ENCODE peak calls at places on chromosomes 2 and 18, in eight cellular contexts. B is neural progenitor cell, I is PC-3, M is GM23338, Z is mammary epithelial cell, Q is astrocyte, T is fibroblast of lung, H is OCI-LY7. V is an unnamed sample.
A peak's percentile ranks its signal among the peaks of the same experiment; 100 is the strongest.

GRCh38 chr2:25000503-25001328 is 29.0 kb upstream of the DNAJC27 start:
- DNase-seq in B (no peak), I (no peak), M (no peak), Z (peak; percentile 5), Q (peak; percentile 42), T (no peak), H (no peak), V (no peak)

GRCh38 chr2:113709022-113709421 is 47.4 kb downstream of the SLC35F5 start:
- DNase-seq in B (no peak), I (peak; percentile 60), M (no peak), Z (no peak), Q (no peak), T (no peak), H (no peak), V (no peak)

GRCh38 chr2:19868705-19869550 is 32.9 kb downstream of the TTC32 start:
- DNase-seq in B (peak; percentile 62), I (no peak), M (peak; percentile 65), Z (no peak), Q (no peak), T (peak; percentile 29), H (peak; percentile 8), V (peak; percentile 53)

GRCh38 chr2:163665817-163666216 is 70.0 kb downstream of the FIGN start:
- DNase-seq in B (no peak), I (peak; percentile 72), M (no peak), Z (no peak), Q (no peak), T (peak; percentile 35), H (no peak), V (no peak)

GRCh38 chr2:199982444-199982843 is 27.1 kb downstream of the MAIP1 start:
- DNase-seq in B (no peak), I (no peak), M (no peak), Z (peak; percentile 20), Q (no peak), T (no peak), H (no peak), V (no peak)

GRCh38 chr2:174035981-174036742 is 71.0 kb upstream of the SP3 start:
- DNase-seq in B (no peak), I (peak; percentile 61), M (peak; percentile 64), Z (peak; percentile 69), Q (peak; percentile 37), T (peak; percentile 67), H (no peak), V (no peak)

GRCh38 chr2:203629699-203630098 is 76.7 kb upstream of the CD28 start:
- DNase-seq in B (no peak), I (no peak), M (no peak), Z (no peak), Q (no peak), T (no peak), H (no peak), V (peak; percentile 9)

GRCh38 chr2:29443086-29443485 is 327.9 kb downstream of the CLIP4 start:
- DNase-seq in B (no peak), I (no peak), M (no peak), Z (no peak), Q (no peak), T (no peak), H (no peak), V (no peak)

GRCh38 chr2:10009271-10009810 is 34.0 kb upstream of the KLF11 start:
- DNase-seq in B (no peak), I (no peak), M (no peak), Z (no peak), Q (no peak), T (no peak), H (no peak), V (no peak)

GRCh38 chr2:65382776-65383357 is 49.5 kb downstream of the SPRED2 start:
- DNase-seq in B (no peak), I (peak; percentile 99), M (peak; percentile 38), Z (peak; percentile 99), Q (peak; percentile 99), T (peak; percentile 80), H (peak; percentile 85), V (no peak)

GRCh38 chr2:65382323-65382722 is 50.1 kb downstream of the SPRED2 start:
- DNase-seq in B (no peak), I (no peak), M (no peak), Z (no peak), Q (peak; percentile 44), T (no peak), H (no peak), V (no peak)

GRCh38 chr2:65381607-65382032 is 50.8 kb downstream of the SPRED2 start:
- DNase-seq in B (no peak), I (no peak), M (no peak), Z (no peak), Q (no peak), T (no peak), H (no peak), V (no peak)

GRCh38 chr2:65386340-65386739 is 46.1 kb downstream of the SPRED2 start:
- DNase-seq in B (no peak), I (no peak), M (no peak), Z (no peak), Q (no peak), T (peak; percentile 46), H (no peak), V (no peak)

DNA sequence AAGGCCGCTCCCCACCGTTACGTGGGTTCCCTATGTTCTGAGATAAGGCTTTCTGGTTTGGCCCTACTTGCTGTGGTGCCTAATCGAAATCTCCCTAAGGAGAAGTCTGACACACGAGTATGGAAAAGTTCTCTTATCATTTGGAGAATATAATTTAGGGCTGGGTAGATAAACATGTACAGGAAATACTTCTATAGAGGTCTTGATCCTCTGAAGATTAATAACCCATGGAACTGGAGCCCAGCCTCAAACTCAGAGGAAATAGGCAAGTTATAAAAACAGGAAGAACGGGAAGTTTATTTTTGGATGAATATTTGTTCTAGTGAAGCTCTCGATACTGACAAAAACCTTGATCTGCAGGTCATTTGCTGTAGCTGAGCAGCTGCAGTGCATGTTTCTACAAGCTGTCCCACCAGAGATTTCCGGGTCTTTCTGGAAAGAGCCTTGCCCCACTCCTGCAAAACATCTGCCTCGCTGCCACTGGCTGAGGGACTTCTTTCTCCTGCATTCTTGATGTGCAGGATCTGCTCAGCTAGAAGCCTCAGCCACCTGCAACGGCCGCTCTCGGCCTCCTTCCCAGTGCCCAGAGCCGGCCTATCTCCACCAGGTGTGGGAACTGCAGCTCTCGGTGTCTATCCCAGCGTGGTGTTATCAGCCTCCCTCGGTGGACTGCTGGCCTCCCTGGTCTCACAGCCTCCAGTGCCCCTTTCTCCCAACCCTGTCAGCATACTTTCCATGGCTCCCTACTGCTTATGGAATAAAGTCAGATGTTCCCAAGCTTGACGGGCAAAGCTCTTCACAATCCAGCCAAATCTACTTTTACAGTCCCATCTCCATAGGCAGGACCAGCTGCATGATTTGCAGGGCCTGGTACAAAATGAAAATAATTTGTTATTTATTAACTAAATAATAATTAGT is 48.6 kb downstream of the SPRED2 start:
- DNase-seq in B (no peak), I (peak; percentile 61), M (no peak), Z (no peak), Q (peak; percentile 52), T (peak; percentile 41), H (peak; percentile 57), V (no peak)
- H4K20me1 ChIP-seq in B (peaks cover 58% of the 10 kb centered on the region), I (peaks cover 7% of the 10 kb centered on the region), M (peaks cover 30% of the 10 kb centered on the region), Z (no peaks in the 10 kb centered on the region), Q (peaks cover 81% of the 10 kb centered on the region), T (no peaks in the 10 kb centered on the region), H (no peaks in the 10 kb centered on the region), V (peaks cover 91% of the 10 kb centered on the region)

GRCh38 chr18:79819951-79820351 is 22.2 kb downstream of the KCNG2 start:
- DNase-seq in B (no peak), I (no peak), M (no peak), Z (peak; percentile 0), Q (no peak), T (no peak), H (peak; percentile 82), V (peak; percentile 96)
- H2AFZ ChIP-seq in B (no peak overlapping the region), I (no peak overlapping the region), M (no peak overlapping the region), Z (no peak overlapping the region), Q (no peak overlapping the region), T (no peak overlapping the region), H (no peak overlapping the region), V (peak overlapping the region; percentile 83)

GRCh38 chr18:79639072-79639829 is 40.4 kb upstream of the CTDP1 start:
- DNase-seq in B (no peak), I (no peak), M (no peak), Z (no peak), Q (no peak), T (no peak), H (no peak), V (peak; percentile 69)

GRCh38 chr18:79640064-79640672 is 39.4 kb upstream of the CTDP1 start:
- DNase-seq in B (no peak), I (no peak), M (no peak), Z (no peak), Q (no peak), T (no peak), H (no peak), V (no peak)

GRCh38 chr18:79642626-79643025 is 37.0 kb upstream of the CTDP1 start:
- DNase-seq in B (no peak), I (no peak), M (no peak), Z (peak; percentile 17), Q (peak; percentile 15), T (peak; percentile 13), H (no peak), V (no peak)

GRCh38 chr18:79641722-79642497 is 37.7 kb upstream of the CTDP1 start:
- DNase-seq in B (no peak), I (no peak), M (no peak), Z (no peak), Q (no peak), T (no peak), H (no peak), V (no peak)

DNA sequence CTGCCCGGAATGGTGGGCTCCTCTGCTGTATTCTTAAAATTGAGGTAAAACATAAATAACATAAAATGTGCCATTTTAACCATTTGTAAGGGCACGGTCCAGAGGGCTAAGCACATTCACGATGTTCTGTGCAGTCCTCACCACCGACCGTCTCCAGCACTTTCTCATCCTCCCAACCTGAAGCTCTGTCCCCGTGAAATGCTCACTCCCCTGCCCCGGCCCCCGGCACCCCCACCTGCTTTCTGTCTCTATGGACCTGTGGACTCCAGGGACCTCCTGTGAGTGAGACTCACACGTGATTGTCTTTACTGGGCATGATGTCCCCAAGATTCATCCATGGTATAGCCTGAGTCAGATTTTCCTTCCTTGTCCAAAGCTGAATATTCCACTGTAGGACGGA is 38.7 kb upstream of the CTDP1 start:
- DNase-seq in B (no peak), I (no peak), M (no peak), Z (no peak), Q (no peak), T (no peak), H (no peak), V (no peak)
- H3K27ac ChIP-seq in B (no peak overlapping the region), I (no peak overlapping the region), M (no peak overlapping the region), Z (no peak overlapping the region), Q (no peak overlapping the region), T (no peak overlapping the region), H (no peak overlapping the region), V (no peak overlapping the region)

DNA sequence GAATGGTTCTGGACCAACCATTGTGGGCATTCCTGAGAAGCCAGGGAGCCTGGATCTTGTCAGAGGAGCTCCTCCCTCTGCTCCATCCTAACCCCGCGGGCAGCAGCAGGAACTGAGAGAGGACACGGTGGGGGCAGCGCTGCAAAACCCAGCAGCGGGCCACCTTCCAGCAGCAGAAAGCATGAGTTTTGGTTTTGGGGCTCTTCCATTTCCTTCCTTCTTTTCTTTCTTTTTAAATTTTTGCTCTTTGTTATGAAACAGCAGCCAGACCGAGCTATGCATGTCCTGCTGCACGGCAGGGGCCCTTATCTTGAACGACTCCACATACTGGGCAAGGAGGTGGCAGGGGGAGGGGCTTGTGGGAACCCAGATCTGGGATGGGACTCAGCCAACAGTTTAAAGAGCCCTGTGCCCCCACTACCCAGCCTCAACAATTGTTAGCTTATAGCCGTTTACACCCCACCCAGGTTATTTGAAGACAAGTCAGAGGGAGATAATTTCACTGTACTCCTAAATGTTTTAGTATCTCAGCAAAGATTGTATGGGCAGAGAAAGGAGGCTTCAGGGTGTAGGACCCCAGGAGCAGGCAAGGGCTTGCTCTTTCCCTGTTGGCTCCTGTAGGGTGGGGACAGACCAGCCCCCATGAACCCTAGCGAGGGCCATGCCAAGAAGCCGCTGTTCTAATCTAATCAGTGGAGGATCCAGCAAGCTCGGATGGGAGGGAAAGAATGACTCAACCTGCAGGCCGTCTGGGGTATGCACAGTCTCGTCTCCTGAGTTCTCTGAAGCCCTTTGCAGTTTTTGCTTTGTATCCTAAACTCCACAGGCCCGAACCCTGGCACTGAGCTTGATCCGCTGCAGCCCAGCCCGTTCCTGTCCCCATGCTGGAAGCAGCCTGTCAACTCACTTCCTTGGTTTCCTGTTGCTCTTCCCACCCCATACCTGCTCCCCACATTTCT is 75.3 kb downstream of the LRRFIP1 start:
- DNase-seq in B (peak; percentile 51), I (no peak), M (peak; percentile 80), Z (peak; percentile 46), Q (peak; percentile 85), T (peak; percentile 47), H (no peak), V (no peak)
- H4K20me1 ChIP-seq in B (peaks cover 24% of the 10 kb centered on the region), I (peaks cover 87% of the 10 kb centered on the region), M (peaks cover 6% of the 10 kb centered on the region), Z (peaks cover 21% of the 10 kb centered on the region), Q (peaks cover 85% of the 10 kb centered on the region), T (no peaks in the 10 kb centered on the region), H (peaks cover 12% of the 10 kb centered on the region), V (peaks cover 74% of the 10 kb centered on the region)

V was measured in Karpas-422.